ENCODE peak calls at places on chromosomes 4 and X, in nine cellular contexts. C, O, D, K, Z, Q, J, R and I are unnamed samples.

GRCh38 chr4:165765053-165765452 is 108.0 kb upstream of the TLL1 start:
- DNase-seq in R (peak; percentile 3), Z (no peak), C (no peak), O (no peak), D (no peak), Q (no peak), J (no peak), K (no peak), I (no peak)

GRCh38 chr4:88660446-88661294 is 37.0 kb downstream of the NAP1L5 start:
- DNase-seq in J (no peak), C (no peak), Z (no peak), R (peak; percentile 36), K (no peak), D (peak; percentile 9), Q (no peak), O (no peak), I (no peak)

GRCh38 chr4:186190456-186191265 is 706 bp upstream of the CYP4V2 start:
- DNase-seq in R (peak; percentile 14), C (peak; percentile 71), K (peak; percentile 49), O (peak; percentile 60), J (peak; percentile 89), Q (peak; percentile 55), D (no peak), Z (no peak), I (peak; percentile 54)

GRCh38 chr4:139419388-139419914 is 34.5 kb upstream of the RAB33B start:
- DNase-seq in D (peak; percentile 66), C (peak; percentile 21), O (no peak), Q (peak; percentile 84), J (no peak), K (peak; percentile 24), Z (no peak), R (peak; percentile 82), I (peak; percentile 53)

GRCh38 chr4:73315091-73315490 is 56.5 kb upstream of the ANKRD17 start:
- DNase-seq in O (no peak), K (no peak), C (no peak), J (no peak), R (peak; percentile 51), Z (no peak), Q (no peak), D (no peak), I (no peak)

GRCh38 chrX:63503541-63503940 is 152.4 kb upstream of the SPIN4 start:
- DNase-seq in R (peak; percentile 26), K (no peak), C (no peak), J (no peak), O (peak; percentile 23), Z (no peak), D (peak; percentile 23), Q (no peak), I (no peak)

GRCh38 chrX:39309721-39310152 is 508.5 kb downstream of the MID1IP1 start:
- DNase-seq in Z (peak; percentile 44), K (peak; percentile 62), O (no peak), R (peak; percentile 72), C (no peak), J (no peak), D (peak; percentile 57), Q (no peak), I (no peak)

GRCh38 chr4:168634276-168634802 is 137.5 kb downstream of the PALLD start:
- DNase-seq in J (no peak), Z (peak; percentile 13), D (peak; percentile 97), O (no peak), R (peak; percentile 99), Q (peak; percentile 45), C (no peak), K (peak; percentile 15), I (no peak)

GRCh38 chrX:136259543-136259942 is 8.3 kb upstream of the MAP7D3 start:
- DNase-seq in Z (no peak), Q (no peak), J (no peak), C (no peak), D (peak; percentile 39), R (peak; percentile 51), O (no peak), K (peak; percentile 22), I (no peak)

GRCh38 chr4:37837446-37837845 is 11.0 kb downstream of the PGM2 start:
- DNase-seq in C (peak; percentile 35), O (no peak), Q (no peak), J (no peak), K (no peak), D (peak; percentile 68), R (peak; percentile 88), Z (no peak), I (no peak)

GRCh38 chr4:17347445-17347844 is 164.4 kb downstream of the QDPR start:
- DNase-seq in K (peak; percentile 29), Q (peak; percentile 19), C (peak; percentile 71), O (peak; percentile 36), J (no peak), R (peak; percentile 3), D (peak; percentile 15), Z (no peak), I (no peak)

GRCh38 chr4:187619319-187619718 is 376.3 kb upstream of the ZFP42 start:
- DNase-seq in D (no peak), R (no peak), Q (no peak), J (no peak), C (no peak), O (no peak), K (no peak), Z (no peak), I (no peak)

GRCh38 chrX:38860106-38861013 is 59.1 kb downstream of the MID1IP1 start:
- DNase-seq in J (no peak), O (no peak), Z (no peak), D (no peak), Q (no peak), C (no peak), K (peak; percentile 30), R (no peak), I (no peak)

GRCh38 chr4:19214591-19214990 is 1037.1 kb upstream of the SLIT2 start:
- DNase-seq in R (peak; percentile 83), Q (no peak), J (no peak), Z (no peak), C (no peak), D (peak; percentile 24), K (no peak), O (no peak), I (no peak)

GRCh38 chrX:32788936-32789335 is 422.4 kb downstream of the DMD start:
- DNase-seq in Q (no peak), O (no peak), K (no peak), Z (no peak), R (no peak), J (no peak), C (no peak), D (no peak), I (no peak)

GRCh38 chr4:88522702-88523324 is 763 bp downstream of the PYURF start:
- DNase-seq in Z (no peak), J (peak; percentile 74), K (peak; percentile 46), Q (peak; percentile 35), D (peak; percentile 30), R (peak; percentile 59), C (peak; percentile 13), O (peak; percentile 41), I (no peak)

GRCh38 chr4:77072195-77072753 is 3.5 kb downstream of the CCNI start:
- DNase-seq in O (no peak), Q (no peak), K (peak; percentile 29), R (no peak), J (no peak), C (peak; percentile 35), Z (no peak), D (no peak), I (no peak)

GRCh38 chr4:150818129-150818528 is 197.0 kb downstream of the LRBA start:
- DNase-seq in Q (no peak), J (no peak), Z (no peak), R (no peak), O (no peak), K (no peak), C (no peak), D (no peak), I (no peak)

GRCh38 chr4:74659576-74660411 is 134.5 kb downstream of the BTC start:
- DNase-seq in D (peak; percentile 93), J (no peak), K (no peak), O (no peak), C (no peak), Z (no peak), Q (no peak), R (peak; percentile 99), I (peak; percentile 54)

GRCh38 chr4:142778430-142778829 is 67.7 kb downstream of the INPP4B start:
- DNase-seq in C (no peak), O (no peak), Z (no peak), Q (no peak), K (no peak), R (peak; percentile 41), D (peak; percentile 30), J (no peak), I (no peak)

GRCh38 chr4:141283563-141283962 is 62.9 kb downstream of the ZNF330 start:
- DNase-seq in O (no peak), D (no peak), C (no peak), J (no peak), Q (no peak), K (no peak), R (no peak), Z (no peak), I (no peak)

GRCh38 chrX:103688949-103689348 is 2.5 kb upstream of the MORF4L2 start:
- DNase-seq in Q (peak; percentile 41), D (peak; percentile 5), Z (no peak), R (no peak), C (peak; percentile 59), K (no peak), J (no peak), O (peak; percentile 66), I (no peak)

GRCh38 chrX:48045410-48046311 is 25.8 kb downstream of the ZNF630 start:
- DNase-seq in K (no peak), J (no peak), C (no peak), D (peak; percentile 69), Q (no peak), R (peak; percentile 94), O (no peak), Z (no peak), I (no peak)

GRCh38 chr4:79445371-79445781 is 37.3 kb upstream of the GK2 start:
- DNase-seq in D (no peak), R (no peak), O (peak; percentile 15), Q (no peak), Z (no peak), K (no peak), J (no peak), C (no peak), I (no peak)

GRCh38 chr4:67713531-67714247 is 12.7 kb upstream of the UBA6 start:
- DNase-seq in R (peak; percentile 48), C (no peak), Z (no peak), Q (no peak), O (no peak), K (no peak), D (peak; percentile 64), J (no peak), I (no peak)

GRCh38 chr4:135238940-135239339 is 1037.4 kb upstream of the PABPC4L start:
- DNase-seq in C (no peak), Z (no peak), Q (no peak), R (peak; percentile 7), D (no peak), O (no peak), K (no peak), J (peak; percentile 13), I (no peak)

GRCh38 chr4:81032174-81032551 is 1.7 kb downstream of the BMP3 start:
- DNase-seq in Z (no peak), D (no peak), O (no peak), R (no peak), C (peak; percentile 53), K (no peak), Q (no peak), J (no peak), I (no peak)

GRCh38 chr4:54099959-54100606 is at the start of gene GSX2:
- DNase-seq in O (no peak), Z (no peak), J (no peak), C (no peak), K (no peak), R (no peak), D (no peak), Q (no peak), I (no peak)

GRCh38 chr4:156442961-156443360 is 489.3 kb upstream of the CTSO start:
- DNase-seq in D (no peak), R (no peak), J (no peak), O (no peak), K (no peak), Q (no peak), C (no peak), Z (no peak), I (no peak)

GRCh38 chr4:112270643-112271484 is 14.8 kb downstream of the TIFA start:
- DNase-seq in C (no peak), K (peak; percentile 23), Q (no peak), J (no peak), D (peak; percentile 46), Z (no peak), O (no peak), R (peak; percentile 95), I (no peak)

GRCh38 chr4:74675673-74676279 is 118.5 kb downstream of the BTC start:
- DNase-seq in J (no peak), K (peak; percentile 15), D (peak; percentile 62), Z (no peak), O (peak; percentile 55), Q (peak; percentile 49), C (peak; percentile 40), R (peak; percentile 69), I (no peak)